ENCODE peak calls at places on chromosomes 2 and 18, in nine cellular contexts. Z, I, G, H, A, T, L, W and U are unnamed samples.

GRCh38 chr2:187188783-187189631 is 259.0 kb downstream of the CALCRL start:
- DNase-seq in Z (peak; percentile 19), I (no peak), G (no peak), H (no peak), A (no peak), T (no peak), L (no peak), W (no peak), U (no peak)

GRCh38 chr2:209933499-209934458 is 68.7 kb upstream of the RPE start:
- DNase-seq in Z (peak; percentile 73), I (no peak), G (no peak), H (peak; percentile 87), A (peak; percentile 90), T (no peak), L (no peak), W (peak; percentile 87), U (peak; percentile 9)

GRCh38 chr2:27735263-27735904 is 36.1 kb upstream of the MRPL33 start:
- DNase-seq in Z (peak; percentile 46), I (peak; percentile 61), G (peak; percentile 41), H (no peak), A (no peak), T (peak; percentile 47), L (no peak), W (peak; percentile 64), U (no peak)

GRCh38 chr2:28357948-28358667 is 34.5 kb upstream of the FOSL2 start:
- DNase-seq in Z (no peak), I (no peak), G (no peak), H (no peak), A (no peak), T (no peak), L (no peak), W (no peak), U (no peak)

GRCh38 chr2:108570416-108570815 is 36.1 kb downstream of the LIMS1 start:
- DNase-seq in Z (no peak), I (no peak), G (no peak), H (peak; percentile 57), A (no peak), T (no peak), L (no peak), W (no peak), U (no peak)

GRCh38 chr2:182077023-182077422 is 91.4 kb downstream of the PPP1R1C start:
- DNase-seq in Z (no peak), I (no peak), G (no peak), H (no peak), A (no peak), T (no peak), L (no peak), W (peak; percentile 52), U (no peak)

GRCh38 chr18:25805323-25805722 is 285.1 kb downstream of the SS18 start:
- DNase-seq in Z (no peak), I (no peak), G (no peak), H (peak; percentile 22), A (no peak), T (no peak), L (no peak), W (peak; percentile 86), U (no peak)

GRCh38 chr18:36179562-36180334 is 7.5 kb upstream of the MOCOS start:
- DNase-seq in Z (peak; percentile 80), I (no peak), G (no peak), H (peak; percentile 59), A (peak; percentile 3), T (no peak), L (no peak), W (peak; percentile 85), U (peak; percentile 34)

GRCh38 chr2:203177361-203177760 is 61.5 kb upstream of the CYP20A1 start:
- DNase-seq in Z (no peak), I (no peak), G (no peak), H (peak; percentile 3), A (no peak), T (no peak), L (no peak), W (no peak), U (no peak)

GRCh38 chr2:194618432-194618831 is 1038.6 kb upstream of the SLC39A10 start:
- DNase-seq in Z (no peak), I (no peak), G (no peak), H (no peak), A (no peak), T (no peak), L (no peak), W (no peak), U (no peak)

GRCh38 chr18:46469186-46469915 is 187.7 kb downstream of the LOXHD1 start:
- DNase-seq in Z (no peak), I (no peak), G (no peak), H (no peak), A (no peak), T (no peak), L (no peak), W (peak; percentile 57), U (no peak)

GRCh38 chr2:68103656-68104055 is 40.9 kb upstream of the C1D start:
- DNase-seq in Z (no peak), I (no peak), G (no peak), H (no peak), A (no peak), T (no peak), L (no peak), W (no peak), U (no peak)

GRCh38 chr2:233356546-233357308 is 2.4 kb downstream of the DGKD start:
- DNase-seq in Z (no peak), I (no peak), G (no peak), H (no peak), A (no peak), T (no peak), L (no peak), W (no peak), U (no peak)

GRCh38 chr18:8174758-8175157 is 434.5 kb upstream of the RAB12 start:
- DNase-seq in Z (no peak), I (no peak), G (no peak), H (no peak), A (no peak), T (no peak), L (no peak), W (no peak), U (no peak)